ENCODE peak calls at places on chromosomes 4 and X, in ten cellular contexts. One of them, this sample, is unnamed.

GRCh38 chrX:140092121-140092520 is 126.8 kb upstream of the CXorf66 start:
- DNase-seq in activated naive CD4-positive, alpha-beta T cell treated with anti-CD3 and anti-CD28 coated beads, Interleukin-2, amount 50 U/mL, for 72 hours: no peak
- DNase-seq in activated CD4-positive, alpha-beta T cell treated with anti-CD3 and anti-CD28 coated beads, Interleukin-2, amount 50 U/mL, for 24 hours: no peak
- DNase-seq in NCI-H146: no peak
- DNase-seq in NCI-H1694 treated with DMSO at 0.1 percent for 48 hours: no peak
- DNase-seq in HT1080: no peak
- DNase-seq in CD8-positive, alpha-beta memory T cell: no peak
- DNase-seq in NCI-H446: no peak
- DNase-seq in KG1: no peak
- DNase-seq in ureter: no peak
- DNase-seq in this sample: no peak

GRCh38 chr4:167428172-167428571 is 193.9 kb upstream of the SPOCK3 start:
- DNase-seq in activated naive CD4-positive, alpha-beta T cell treated with anti-CD3 and anti-CD28 coated beads, Interleukin-2, amount 50 U/mL, for 72 hours: no peak
- DNase-seq in activated CD4-positive, alpha-beta T cell treated with anti-CD3 and anti-CD28 coated beads, Interleukin-2, amount 50 U/mL, for 24 hours: no peak
- DNase-seq in NCI-H146: no peak
- DNase-seq in NCI-H1694 treated with DMSO at 0.1 percent for 48 hours: no peak
- DNase-seq in HT1080: no peak
- DNase-seq in CD8-positive, alpha-beta memory T cell: no peak
- DNase-seq in NCI-H446: peak
- DNase-seq in KG1: no peak
- DNase-seq in ureter: no peak
- DNase-seq in this sample: peak

GRCh38 chr4:181877329-181877848 is 365.8 kb upstream of the TENM3 start:
- DNase-seq in activated naive CD4-positive, alpha-beta T cell treated with anti-CD3 and anti-CD28 coated beads, Interleukin-2, amount 50 U/mL, for 72 hours: no peak
- DNase-seq in activated CD4-positive, alpha-beta T cell treated with anti-CD3 and anti-CD28 coated beads, Interleukin-2, amount 50 U/mL, for 24 hours: no peak
- DNase-seq in NCI-H146: no peak
- DNase-seq in NCI-H1694 treated with DMSO at 0.1 percent for 48 hours: no peak
- DNase-seq in HT1080: peak
- DNase-seq in CD8-positive, alpha-beta memory T cell: no peak
- DNase-seq in NCI-H446: no peak
- DNase-seq in KG1: no peak
- DNase-seq in ureter: no peak
- DNase-seq in this sample: no peak

GRCh38 chr4:112112590-112113170 is 32.6 kb upstream of the FAM241A start:
- DNase-seq in activated naive CD4-positive, alpha-beta T cell treated with anti-CD3 and anti-CD28 coated beads, Interleukin-2, amount 50 U/mL, for 72 hours: no peak
- DNase-seq in activated CD4-positive, alpha-beta T cell treated with anti-CD3 and anti-CD28 coated beads, Interleukin-2, amount 50 U/mL, for 24 hours: no peak
- DNase-seq in NCI-H146: no peak
- DNase-seq in NCI-H1694 treated with DMSO at 0.1 percent for 48 hours: no peak
- DNase-seq in HT1080: no peak
- DNase-seq in CD8-positive, alpha-beta memory T cell: no peak
- DNase-seq in NCI-H446: no peak
- DNase-seq in KG1: no peak
- DNase-seq in ureter: no peak
- DNase-seq in this sample: no peak

GRCh38 chr4:10619220-10619619 is 65.3 kb downstream of the CLNK start:
- DNase-seq in activated naive CD4-positive, alpha-beta T cell treated with anti-CD3 and anti-CD28 coated beads, Interleukin-2, amount 50 U/mL, for 72 hours: no peak
- DNase-seq in activated CD4-positive, alpha-beta T cell treated with anti-CD3 and anti-CD28 coated beads, Interleukin-2, amount 50 U/mL, for 24 hours: no peak
- DNase-seq in NCI-H146: peak
- DNase-seq in NCI-H1694 treated with DMSO at 0.1 percent for 48 hours: peak
- DNase-seq in HT1080: peak
- DNase-seq in CD8-positive, alpha-beta memory T cell: no peak
- DNase-seq in NCI-H446: no peak
- DNase-seq in KG1: no peak
- DNase-seq in ureter: peak
- DNase-seq in this sample: peak

GRCh38 chr4:179353791-179354190 is 1911.6 kb upstream of the AGA start:
- DNase-seq in activated naive CD4-positive, alpha-beta T cell treated with anti-CD3 and anti-CD28 coated beads, Interleukin-2, amount 50 U/mL, for 72 hours: no peak
- DNase-seq in activated CD4-positive, alpha-beta T cell treated with anti-CD3 and anti-CD28 coated beads, Interleukin-2, amount 50 U/mL, for 24 hours: no peak
- DNase-seq in NCI-H146: no peak
- DNase-seq in NCI-H1694 treated with DMSO at 0.1 percent for 48 hours: no peak
- DNase-seq in HT1080: peak
- DNase-seq in CD8-positive, alpha-beta memory T cell: no peak
- DNase-seq in NCI-H446: no peak
- DNase-seq in KG1: no peak
- DNase-seq in ureter: no peak
- DNase-seq in this sample: peak

GRCh38 chr4:37825943-37826281 is 574 bp upstream of the PGM2 start:
- DNase-seq in activated naive CD4-positive, alpha-beta T cell treated with anti-CD3 and anti-CD28 coated beads, Interleukin-2, amount 50 U/mL, for 72 hours: no peak
- DNase-seq in activated CD4-positive, alpha-beta T cell treated with anti-CD3 and anti-CD28 coated beads, Interleukin-2, amount 50 U/mL, for 24 hours: no peak
- DNase-seq in NCI-H146: peak
- DNase-seq in NCI-H1694 treated with DMSO at 0.1 percent for 48 hours: no peak
- DNase-seq in HT1080: no peak
- DNase-seq in CD8-positive, alpha-beta memory T cell: no peak
- DNase-seq in NCI-H446: peak
- DNase-seq in KG1: peak
- DNase-seq in ureter: no peak
- DNase-seq in this sample: peak

GRCh38 chr4:129808242-129808641 is 712.3 kb downstream of the C4orf33 start:
- DNase-seq in activated naive CD4-positive, alpha-beta T cell treated with anti-CD3 and anti-CD28 coated beads, Interleukin-2, amount 50 U/mL, for 72 hours: no peak
- DNase-seq in activated CD4-positive, alpha-beta T cell treated with anti-CD3 and anti-CD28 coated beads, Interleukin-2, amount 50 U/mL, for 24 hours: no peak
- DNase-seq in NCI-H146: no peak
- DNase-seq in NCI-H1694 treated with DMSO at 0.1 percent for 48 hours: no peak
- DNase-seq in HT1080: no peak
- DNase-seq in CD8-positive, alpha-beta memory T cell: no peak
- DNase-seq in NCI-H446: no peak
- DNase-seq in KG1: no peak
- DNase-seq in ureter: no peak
- DNase-seq in this sample: no peak

GRCh38 chrX:119635799-119636198 is 29.6 kb upstream of the NKRF start:
- DNase-seq in activated naive CD4-positive, alpha-beta T cell treated with anti-CD3 and anti-CD28 coated beads, Interleukin-2, amount 50 U/mL, for 72 hours: no peak
- DNase-seq in activated CD4-positive, alpha-beta T cell treated with anti-CD3 and anti-CD28 coated beads, Interleukin-2, amount 50 U/mL, for 24 hours: no peak
- DNase-seq in NCI-H146: no peak
- DNase-seq in NCI-H1694 treated with DMSO at 0.1 percent for 48 hours: no peak
- DNase-seq in HT1080: no peak
- DNase-seq in CD8-positive, alpha-beta memory T cell: no peak
- DNase-seq in NCI-H446: no peak
- DNase-seq in KG1: no peak
- DNase-seq in ureter: no peak
- DNase-seq in this sample: no peak

GRCh38 chr4:166252487-166253402 is 379.7 kb downstream of the TLL1 start:
- DNase-seq in activated naive CD4-positive, alpha-beta T cell treated with anti-CD3 and anti-CD28 coated beads, Interleukin-2, amount 50 U/mL, for 72 hours: no peak
- DNase-seq in activated CD4-positive, alpha-beta T cell treated with anti-CD3 and anti-CD28 coated beads, Interleukin-2, amount 50 U/mL, for 24 hours: no peak
- DNase-seq in NCI-H146: peak
- DNase-seq in NCI-H1694 treated with DMSO at 0.1 percent for 48 hours: no peak
- DNase-seq in HT1080: peak
- DNase-seq in CD8-positive, alpha-beta memory T cell: no peak
- DNase-seq in NCI-H446: no peak
- DNase-seq in KG1: no peak
- DNase-seq in ureter: no peak
- DNase-seq in this sample: no peak

GRCh38 chr4:151766691-151767090 is 5.9 kb upstream of the GATB start:
- DNase-seq in activated naive CD4-positive, alpha-beta T cell treated with anti-CD3 and anti-CD28 coated beads, Interleukin-2, amount 50 U/mL, for 72 hours: peak
- DNase-seq in activated CD4-positive, alpha-beta T cell treated with anti-CD3 and anti-CD28 coated beads, Interleukin-2, amount 50 U/mL, for 24 hours: no peak
- DNase-seq in NCI-H146: peak
- DNase-seq in NCI-H1694 treated with DMSO at 0.1 percent for 48 hours: no peak
- DNase-seq in HT1080: no peak
- DNase-seq in CD8-positive, alpha-beta memory T cell: no peak
- DNase-seq in NCI-H446: no peak
- DNase-seq in KG1: no peak
- DNase-seq in ureter: no peak
- DNase-seq in this sample: no peak

GRCh38 chrX:111169141-111169540 is 73.2 kb downstream of the PAK3 start:
- DNase-seq in activated naive CD4-positive, alpha-beta T cell treated with anti-CD3 and anti-CD28 coated beads, Interleukin-2, amount 50 U/mL, for 72 hours: no peak
- DNase-seq in activated CD4-positive, alpha-beta T cell treated with anti-CD3 and anti-CD28 coated beads, Interleukin-2, amount 50 U/mL, for 24 hours: no peak
- DNase-seq in NCI-H146: no peak
- DNase-seq in NCI-H1694 treated with DMSO at 0.1 percent for 48 hours: no peak
- DNase-seq in HT1080: no peak
- DNase-seq in CD8-positive, alpha-beta memory T cell: no peak
- DNase-seq in NCI-H446: no peak
- DNase-seq in KG1: no peak
- DNase-seq in ureter: no peak
- DNase-seq in this sample: no peak

GRCh38 chr4:76199664-76200211 is 13.9 kb downstream of the SCARB2 start:
- DNase-seq in activated naive CD4-positive, alpha-beta T cell treated with anti-CD3 and anti-CD28 coated beads, Interleukin-2, amount 50 U/mL, for 72 hours: peak
- DNase-seq in activated CD4-positive, alpha-beta T cell treated with anti-CD3 and anti-CD28 coated beads, Interleukin-2, amount 50 U/mL, for 24 hours: no peak
- DNase-seq in NCI-H146: no peak
- DNase-seq in NCI-H1694 treated with DMSO at 0.1 percent for 48 hours: no peak
- DNase-seq in HT1080: no peak
- DNase-seq in CD8-positive, alpha-beta memory T cell: no peak
- DNase-seq in NCI-H446: no peak
- DNase-seq in KG1: no peak
- DNase-seq in ureter: no peak
- DNase-seq in this sample: no peak

This sample was measured in NCI-H1417.